ENCODE peak calls at places on chromosomes 7 and 10, in eight cellular contexts. U is hepatocyte, P is GM23248, H is neural progenitor cell, D is GM23338, Y is MM.1S, O is PC-3, X is HCT116. V is an unnamed sample.

GRCh38 chr10:1416456-1417037 is 320.8 kb downstream of the ADARB2 start:
- DNase-seq in U (no peak), P (no peak), H (no peak), D (no peak), Y (no peak), O (no peak), X (no peak), V (no peak)

GRCh38 chr10:630581-631073 is 58.8 kb downstream of the DIP2C start:
- DNase-seq in U (no peak), P (no peak), H (no peak), D (no peak), Y (no peak), O (no peak), X (no peak), V (no peak)

GRCh38 chr10:52571516-52572182 is 200.9 kb downstream of the MBL2 start:
- DNase-seq in U (no peak), P (no peak), H (no peak), D (no peak), Y (no peak), O (no peak), X (no peak), V (no peak)

GRCh38 chr10:59181668-59182067 is 5.2 kb downstream of the PHYHIPL start:
- DNase-seq in U (peak), P (peak), H (peak), D (peak), Y (no peak), O (peak), X (peak), V (peak)

GRCh38 chr7:80659120-80660055 is 20.9 kb downstream of the CD36 start:
- DNase-seq in U (peak), P (peak), H (peak), D (peak), Y (peak), O (peak), X (peak), V (peak)

GRCh38 chr10:12448729-12449391 is 99.5 kb downstream of the CAMK1D start:
- DNase-seq in U (no peak), P (peak), H (no peak), D (no peak), Y (peak), O (peak), X (peak), V (peak)

GRCh38 chr7:150405584-150406310 is 26.6 kb downstream of the ZNF775 start:
- DNase-seq in U (peak), P (peak), H (peak), D (peak), Y (peak), O (no peak), X (no peak), V (peak)

GRCh38 chr7:2687338-2687869 is 598 bp upstream of the AMZ1 start:
- DNase-seq in U (no peak), P (peak), H (no peak), D (no peak), Y (no peak), O (no peak), X (no peak), V (no peak)

GRCh38 chr10:117439243-117439912 is 64.1 kb upstream of the PDZD8 start:
- DNase-seq in U (peak), P (peak), H (no peak), D (no peak), Y (no peak), O (peak), X (no peak), V (no peak)

GRCh38 chr7:74473116-74473515 is 19.4 kb downstream of the GTF2IRD1 start:
- DNase-seq in U (no peak), P (no peak), H (no peak), D (no peak), Y (no peak), O (no peak), X (no peak), V (no peak)

GRCh38 chr10:124743188-124744046 is 761 bp downstream of the FAM53B start:
- DNase-seq in U (peak), P (peak), H (peak), D (peak), Y (peak), O (peak), X (no peak), V (peak)

GRCh38 chr7:3162286-3162685 is 118.6 kb upstream of the CARD11 start:
- DNase-seq in U (no peak), P (no peak), H (no peak), D (peak), Y (no peak), O (peak), X (no peak), V (peak)

GRCh38 chr7:104388222-104388621 is 59.8 kb downstream of the LHFPL3 start:
- DNase-seq in U (no peak), P (no peak), H (no peak), D (no peak), Y (no peak), O (no peak), X (no peak), V (no peak)

GRCh38 chr10:29131952-29132820 is 156.7 kb upstream of the LYZL1 start:
- DNase-seq in U (peak), P (peak), H (no peak), D (no peak), Y (no peak), O (peak), X (no peak), V (no peak)

GRCh38 chr7:22087861-22088260 is 142.2 kb upstream of the CDCA7L start:
- DNase-seq in U (no peak), P (no peak), H (no peak), D (no peak), Y (no peak), O (no peak), X (no peak), V (no peak)

GRCh38 chr10:4771554-4772201 is 54.3 kb upstream of the AKR1E2 start:
- DNase-seq in U (no peak), P (peak), H (no peak), D (no peak), Y (no peak), O (peak), X (no peak), V (no peak)

GRCh38 chr10:13632879-13633437 is 46.2 kb downstream of the PRPF18 start:
- DNase-seq in U (no peak), P (no peak), H (peak), D (no peak), Y (no peak), O (no peak), X (no peak), V (no peak)

GRCh38 chr7:119175916-119176627 is 951.6 kb downstream of the ANKRD7 start:
- DNase-seq in U (peak), P (peak), H (peak), D (peak), Y (peak), O (peak), X (peak), V (peak)

GRCh38 chr10:64014281-64014680 is 493.1 kb downstream of the REEP3 start:
- DNase-seq in U (no peak), P (no peak), H (no peak), D (no peak), Y (peak), O (no peak), X (no peak), V (no peak)

GRCh38 chr7:27520828-27521790 is 141.6 kb downstream of the HIBADH start:
- DNase-seq in U (peak), P (peak), H (no peak), D (no peak), Y (no peak), O (no peak), X (no peak), V (no peak)

GRCh38 chr10:72245949-72246525 is 27.7 kb upstream of the DDIT4 start:
- DNase-seq in U (no peak), P (no peak), H (no peak), D (no peak), Y (no peak), O (no peak), X (no peak), V (no peak)

GRCh38 chr10:72242675-72243074 is 26.6 kb upstream of the ASCC1 start:
- DNase-seq in U (peak), P (peak), H (no peak), D (peak), Y (no peak), O (no peak), X (no peak), V (no peak)

GRCh38 chr10:72241853-72242252 is 25.8 kb upstream of the ASCC1 start:
- DNase-seq in U (no peak), P (no peak), H (no peak), D (no peak), Y (no peak), O (no peak), X (no peak), V (no peak)

GRCh38 chr10:72244573-72245038 is 28.5 kb upstream of the ASCC1 start:
- DNase-seq in U (no peak), P (no peak), H (no peak), D (no peak), Y (no peak), O (no peak), X (no peak), V (no peak)

GRCh38 chr10:72243822-72244437 is 27.9 kb upstream of the ASCC1 start:
- DNase-seq in U (peak), P (peak), H (no peak), D (no peak), Y (no peak), O (peak), X (no peak), V (no peak)
- TF ChIP-seq EZH2phosphoT487 in U (no peak), P (no peak), H (no peak), D (no peak), Y (no peak), O (no peak), X (no peak), V (no peak)

DNA sequence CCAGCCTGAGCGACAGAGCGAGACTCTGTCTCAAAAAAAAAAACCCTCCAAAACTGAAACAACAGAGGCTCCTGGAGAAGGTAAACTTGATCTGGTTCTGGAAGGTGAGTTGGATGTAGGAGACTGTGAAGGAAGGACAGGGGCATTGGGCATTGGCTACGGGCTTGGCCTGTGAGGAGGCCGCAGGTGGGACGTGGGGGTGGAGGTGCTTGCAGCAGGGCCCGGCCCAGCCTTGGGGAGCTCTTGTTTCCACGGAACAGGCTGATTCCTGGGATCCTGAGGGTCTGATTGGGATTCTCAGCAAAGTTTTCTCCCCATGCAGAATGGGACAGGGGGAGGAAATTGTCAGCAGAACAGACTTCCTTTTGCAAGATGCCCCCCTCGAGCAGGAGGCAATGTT is 30.6 kb downstream of the IL15RA start:
- DNase-seq in U (no peak), P (no peak), H (no peak), D (no peak), Y (no peak), O (no peak), X (no peak), V (no peak)
- H3K4me3 ChIP-seq in U (no peak), P (no peak), H (no peak), D (no peak), Y (no peak), O (no peak), X (no peak), V (no peak)

GRCh38 chr10:58017719-58018367 is 249.9 kb downstream of the IPMK start:
- DNase-seq in U (no peak), P (peak), H (no peak), D (no peak), Y (no peak), O (peak), X (no peak), V (no peak)
- TF ChIP-seq EZH2phosphoT487 in U (no peak), P (no peak), H (no peak), D (no peak), Y (no peak), O (no peak), X (no peak), V (no peak)

DNA sequence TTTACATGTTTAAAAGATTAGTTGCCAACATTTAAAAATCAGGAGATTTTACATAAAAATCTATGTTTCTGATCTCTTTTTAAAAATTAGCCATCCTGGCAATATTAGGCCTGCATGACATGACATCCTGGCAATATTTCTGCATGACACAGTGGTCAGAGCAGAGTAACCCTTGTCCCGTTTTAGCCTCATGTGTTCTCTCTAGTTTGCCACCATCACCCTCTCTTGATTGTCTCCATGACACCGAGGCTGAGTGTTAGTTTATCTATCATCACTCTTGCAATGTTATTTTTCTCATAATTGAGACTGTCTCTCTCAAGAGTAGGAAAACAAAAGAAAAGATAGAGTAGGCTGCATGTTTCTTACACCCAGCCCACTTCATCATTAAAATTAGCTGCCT is 189.7 kb upstream of the AGK start:
- DNase-seq in U (no peak), P (no peak), H (no peak), D (no peak), Y (no peak), O (no peak), X (no peak), V (no peak)
- H3K4me3 ChIP-seq in U (no peak), P (no peak), H (no peak), D (no peak), Y (no peak), O (no peak), X (no peak), V (no peak)

DNA sequence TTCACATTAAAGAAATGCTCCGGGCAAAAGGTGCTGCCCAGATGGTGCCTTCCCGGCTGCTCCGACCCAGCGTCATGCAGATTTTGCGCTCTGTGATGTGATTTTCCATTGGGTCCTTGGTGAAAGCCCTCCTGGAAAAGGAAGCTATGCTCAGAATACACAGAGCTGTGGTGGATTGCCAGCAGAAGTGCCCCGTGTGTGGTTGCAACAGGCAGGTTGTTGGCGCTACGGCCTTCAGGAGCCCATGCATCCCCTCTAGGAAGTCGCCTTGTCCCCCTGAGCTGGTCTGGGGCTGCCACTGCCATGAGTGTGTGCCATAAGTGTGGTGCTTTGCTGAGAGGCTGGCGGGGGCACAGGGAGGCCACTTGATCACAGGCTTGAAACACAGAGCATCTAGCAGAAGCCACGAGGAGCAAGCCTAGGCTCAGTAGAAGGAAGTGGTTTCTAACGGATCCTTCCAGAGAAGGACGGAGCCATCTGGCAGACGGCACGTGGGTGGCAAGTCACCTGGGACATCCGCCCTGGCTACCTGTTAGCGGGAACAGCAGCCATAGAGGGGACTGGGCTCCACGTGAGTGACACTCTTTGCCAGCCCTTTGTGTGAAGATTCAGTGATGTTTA is 210.9 kb downstream of the CUX1 start:
- DNase-seq in U (no peak), P (no peak), H (no peak), D (no peak), Y (no peak), O (no peak), X (no peak), V (peak)
- TF ChIP-seq EZH2phosphoT487 in U (no peak), P (no peak), H (no peak), D (no peak), Y (no peak), O (no peak), X (no peak), V (no peak)

GRCh38 chr7:23213755-23214154 is 31.9 kb downstream of the NUP42 start:
- DNase-seq in U (no peak), P (no peak), H (no peak), D (no peak), Y (no peak), O (no peak), X (no peak), V (no peak)
- H3K4me3 ChIP-seq in U (no peak), P (no peak), H (no peak), D (no peak), Y (no peak), O (no peak), X (no peak), V (no peak)

GRCh38 chr10:90780488-90780887 is 77.4 kb downstream of the HTR7 start:
- DNase-seq in U (no peak), P (no peak), H (no peak), D (no peak), Y (no peak), O (no peak), X (no peak), V (no peak)

GRCh38 chr10:90777614-90778013 is 80.2 kb downstream of the HTR7 start:
- DNase-seq in U (no peak), P (no peak), H (no peak), D (no peak), Y (no peak), O (no peak), X (no peak), V (no peak)

GRCh38 chr10:90775351-90776028 is 82.3 kb downstream of the HTR7 start:
- DNase-seq in U (no peak), P (peak), H (peak), D (peak), Y (peak), O (no peak), X (no peak), V (no peak)

GRCh38 chr10:90779573-90779972 is 78.3 kb downstream of the HTR7 start:
- DNase-seq in U (no peak), P (peak), H (peak), D (peak), Y (no peak), O (peak), X (peak), V (no peak)
- TF ChIP-seq EZH2phosphoT487 in U (no peak), P (no peak), H (no peak), D (no peak), Y (no peak), O (no peak), X (no peak), V (no peak)

V was measured in OCI-LY7.